ENCODE peak calls at places on chromosomes 3 and 15, in four cellular contexts. One of them, this sample, is unnamed.

GRCh38 chr3:29153811-29154210 is 127.1 kb upstream of the RBMS3 start:
- DNase-seq in HCT116: no peak
- DNase-seq in GM12878: peak
- DNase-seq in K562: no peak
- DNase-seq in this sample: no peak

GRCh38 chr3:71304261-71304646 is 279.3 kb downstream of the FOXP1 start:
- DNase-seq in HCT116: no peak
- DNase-seq in GM12878: no peak
- DNase-seq in K562: no peak
- DNase-seq in this sample: no peak

GRCh38 chr3:194773216-194773615 is 87.5 kb downstream of the FAM43A start:
- DNase-seq in HCT116: no peak
- DNase-seq in GM12878: no peak
- DNase-seq in K562: no peak
- DNase-seq in this sample: no peak

GRCh38 chr15:67967871-67968423 is 86.2 kb upstream of the PIAS1 start:
- DNase-seq in K562: peak
- DNase-seq in GM12878: no peak
- DNase-seq in HCT116: no peak
- DNase-seq in this sample: no peak

GRCh38 chr3:81643721-81644120 is 117.7 kb downstream of the GBE1 start:
- DNase-seq in HCT116: peak
- DNase-seq in K562: peak
- DNase-seq in GM12878: no peak
- DNase-seq in this sample: peak

GRCh38 chr3:42036483-42036823 is 54.7 kb upstream of the TRAK1 start:
- DNase-seq in HCT116: no peak
- DNase-seq in K562: peak
- DNase-seq in GM12878: no peak
- DNase-seq in this sample: peak

GRCh38 chr3:63141-63845 is 133.3 kb upstream of the CHL1 start:
- DNase-seq in GM12878: no peak
- DNase-seq in K562: no peak
- DNase-seq in HCT116: no peak
- DNase-seq in this sample: peak

GRCh38 chr3:86865506-86865905 is 125.4 kb downstream of the VGLL3 start:
- DNase-seq in K562: no peak
- DNase-seq in HCT116: no peak
- DNase-seq in GM12878: no peak
- DNase-seq in this sample: no peak

GRCh38 chr3:38029400-38030125 is at the start of gene PLCD1:
- DNase-seq in K562: no peak
- DNase-seq in HCT116: no peak
- DNase-seq in GM12878: no peak
- DNase-seq in this sample: peak

GRCh38 chr3:95356764-95357501 is 1294.1 kb downstream of the NSUN3 start:
- DNase-seq in HCT116: no peak
- DNase-seq in K562: no peak
- DNase-seq in GM12878: peak
- DNase-seq in this sample: no peak

GRCh38 chr3:190116551-190117067 is 4.1 kb downstream of the P3H2 start:
- DNase-seq in HCT116: no peak
- DNase-seq in GM12878: no peak
- DNase-seq in K562: no peak
- DNase-seq in this sample: no peak

GRCh38 chr3:181488536-181488935 is 223.2 kb upstream of the SOX2 start:
- DNase-seq in GM12878: no peak
- DNase-seq in K562: no peak
- DNase-seq in HCT116: no peak
- DNase-seq in this sample: no peak

GRCh38 chr3:63955036-63955650 is 43.0 kb upstream of the SCAANT1 start:
- DNase-seq in K562: no peak
- DNase-seq in GM12878: no peak
- DNase-seq in HCT116: no peak
- DNase-seq in this sample: no peak

GRCh38 chr15:76155742-76156141 is 96.0 kb downstream of the TMEM266 start:
- DNase-seq in GM12878: no peak
- DNase-seq in HCT116: no peak
- DNase-seq in K562: no peak
- DNase-seq in this sample: no peak

GRCh38 chr3:113254171-113254947 is 43.0 kb downstream of the BOC start:
- DNase-seq in HCT116: no peak
- DNase-seq in K562: no peak
- DNase-seq in GM12878: no peak
- DNase-seq in this sample: no peak

GRCh38 chr3:183959214-183959613 is 58.5 kb downstream of the ABCC5 start:
- DNase-seq in GM12878: no peak
- DNase-seq in HCT116: peak
- DNase-seq in K562: no peak
- DNase-seq in this sample: peak

GRCh38 chr3:19866751-19867347 is 67.2 kb downstream of the EFHB start:
- DNase-seq in HCT116: peak
- DNase-seq in GM12878: peak
- DNase-seq in K562: peak
- DNase-seq in this sample: peak

GRCh38 chr3:39294446-39295183 is 14.8 kb upstream of the CX3CR1 start:
- DNase-seq in HCT116: no peak
- DNase-seq in GM12878: no peak
- DNase-seq in K562: no peak
- DNase-seq in this sample: no peak

GRCh38 chr3:27746838-27747237 is 24.7 kb upstream of the EOMES start:
- DNase-seq in GM12878: no peak
- DNase-seq in HCT116: no peak
- DNase-seq in K562: no peak
- DNase-seq in this sample: no peak

GRCh38 chr15:67065531-67066005 is at the start of gene SMAD3:
- DNase-seq in GM12878: no peak
- DNase-seq in HCT116: peak
- DNase-seq in K562: peak
- DNase-seq in this sample: peak

GRCh38 chr3:69143605-69144004 is 21.2 kb upstream of the LMOD3 start:
- DNase-seq in HCT116: peak
- DNase-seq in K562: peak
- DNase-seq in GM12878: no peak
- DNase-seq in this sample: no peak

GRCh38 chr3:58027704-58028317 is 19.6 kb downstream of the FLNB start:
- DNase-seq in K562: no peak
- DNase-seq in HCT116: no peak
- DNase-seq in GM12878: no peak
- DNase-seq in this sample: no peak

GRCh38 chr3:58023536-58023935 is 15.3 kb downstream of the FLNB start:
- DNase-seq in K562: no peak
- DNase-seq in HCT116: no peak
- DNase-seq in GM12878: no peak
- DNase-seq in this sample: no peak

GRCh38 chr3:58025406-58025805 is 17.2 kb downstream of the FLNB start:
- DNase-seq in HCT116: no peak
- DNase-seq in K562: no peak
- DNase-seq in GM12878: no peak
- DNase-seq in this sample: no peak

GRCh38 chr3:58026598-58026997 is 18.4 kb downstream of the FLNB start:
- DNase-seq in HCT116: no peak
- DNase-seq in K562: no peak
- DNase-seq in GM12878: no peak
- DNase-seq in this sample: no peak

GRCh38 chr3:58025824-58026579 is 17.8 kb downstream of the FLNB start:
- DNase-seq in GM12878: no peak
- DNase-seq in HCT116: no peak
- DNase-seq in K562: no peak
- DNase-seq in this sample: peak
- TF ChIP-seq ZBTB33 in GM12878: no peak
- TF ChIP-seq ZBTB33 in HCT116: no peak
- TF ChIP-seq ZBTB33 in K562: no peak
- TF ChIP-seq ZBTB33 in this sample: no peak

GRCh38 chr15:82540984-82541431 is 751 bp upstream of the RPS17 start:
- DNase-seq in K562: peak
- DNase-seq in GM12878: no peak
- DNase-seq in HCT116: no peak
- DNase-seq in this sample: no peak
- TF ChIP-seq CEBPB in K562: no peak
- TF ChIP-seq CEBPB in GM12878: no peak
- TF ChIP-seq CEBPB in HCT116: no peak
- TF ChIP-seq CEBPB in this sample: no peak

GRCh38 chr3:50008931-50009330 is 69.0 kb downstream of the RBM6 start:
- DNase-seq in HCT116: no peak
- DNase-seq in GM12878: no peak
- DNase-seq in K562: no peak
- DNase-seq in this sample: no peak
- TF ChIP-seq ZBTB33 in HCT116: no peak
- TF ChIP-seq ZBTB33 in GM12878: no peak
- TF ChIP-seq ZBTB33 in K562: no peak
- TF ChIP-seq ZBTB33 in this sample: no peak

GRCh38 chr15:38651328-38652038 is 86.9 kb upstream of the RASGRP1 start:
- DNase-seq in HCT116: no peak
- DNase-seq in K562: peak
- DNase-seq in GM12878: no peak
- DNase-seq in this sample: no peak
- TF ChIP-seq CEBPB in HCT116: no peak
- TF ChIP-seq CEBPB in K562: no peak
- TF ChIP-seq CEBPB in GM12878: no peak
- TF ChIP-seq CEBPB in this sample: no peak

GRCh38 chr3:125058959-125059358 is 3.2 kb upstream of the HEG1 start:
- DNase-seq in HCT116: no peak
- DNase-seq in GM12878: no peak
- DNase-seq in K562: no peak
- DNase-seq in this sample: no peak

GRCh38 chr3:125058529-125058928 is 2.7 kb upstream of the HEG1 start:
- DNase-seq in GM12878: no peak
- DNase-seq in K562: no peak
- DNase-seq in HCT116: no peak
- DNase-seq in this sample: no peak

GRCh38 chr3:125061646-125062045 is 5.8 kb upstream of the HEG1 start:
- DNase-seq in K562: no peak
- DNase-seq in GM12878: no peak
- DNase-seq in HCT116: no peak
- DNase-seq in this sample: no peak

GRCh38 chr3:125061170-125061569 is 5.4 kb upstream of the HEG1 start:
- DNase-seq in K562: no peak
- DNase-seq in GM12878: no peak
- DNase-seq in HCT116: no peak
- DNase-seq in this sample: no peak

DNA sequence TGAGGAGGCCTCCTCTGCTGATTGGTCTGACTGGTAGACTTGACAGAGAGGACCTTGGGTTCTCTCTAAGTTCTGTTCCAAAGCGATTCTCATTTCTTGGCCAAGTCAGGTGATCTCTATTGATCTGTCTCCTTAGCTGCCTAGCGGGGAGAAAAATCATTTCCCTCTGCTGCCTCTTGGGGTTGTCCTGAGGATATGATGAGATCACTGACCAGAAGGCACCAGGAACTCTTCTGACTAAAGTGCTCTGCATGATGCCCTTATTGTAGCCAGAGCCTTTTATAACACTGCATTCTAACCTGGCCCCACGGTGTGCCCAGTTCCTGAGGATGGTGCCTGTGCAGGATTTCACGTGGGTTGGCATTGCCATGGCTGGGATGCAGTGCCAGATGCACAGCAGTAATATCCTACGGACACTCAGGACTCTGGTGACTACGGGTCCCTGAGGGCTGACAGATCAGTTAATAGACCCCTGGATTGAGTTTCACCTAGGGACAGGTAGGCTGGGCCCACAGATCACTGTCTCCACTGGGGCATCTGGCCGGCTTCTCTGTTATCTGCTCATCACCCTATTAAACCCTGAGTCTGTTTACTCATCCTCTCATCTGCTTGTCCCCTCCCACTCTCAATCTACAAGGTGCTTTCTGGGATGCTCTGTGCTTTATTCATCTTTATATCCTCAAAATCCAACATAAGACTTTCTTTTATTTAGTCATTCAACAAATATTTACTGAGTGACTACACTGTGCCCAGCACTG is 3.9 kb upstream of the HEG1 start:
- DNase-seq in HCT116: no peak
- DNase-seq in K562: no peak
- DNase-seq in GM12878: no peak
- DNase-seq in this sample: no peak
- TF ChIP-seq ZBTB33 in HCT116: no peak
- TF ChIP-seq ZBTB33 in K562: no peak
- TF ChIP-seq ZBTB33 in GM12878: no peak
- TF ChIP-seq ZBTB33 in this sample: no peak

GRCh38 chr3:160154033-160154432 is 71.2 kb upstream of the C3orf80 start:
- DNase-seq in GM12878: no peak
- DNase-seq in K562: no peak
- DNase-seq in HCT116: no peak
- DNase-seq in this sample: no peak

GRCh38 chr3:160150066-160150465 is 75.2 kb upstream of the C3orf80 start:
- DNase-seq in GM12878: no peak
- DNase-seq in K562: no peak
- DNase-seq in HCT116: no peak
- DNase-seq in this sample: no peak

GRCh38 chr3:160152638-160153037 is 72.6 kb upstream of the C3orf80 start:
- DNase-seq in GM12878: no peak
- DNase-seq in K562: no peak
- DNase-seq in HCT116: no peak
- DNase-seq in this sample: no peak

GRCh38 chr3:160150525-160150924 is 74.7 kb upstream of the C3orf80 start:
- DNase-seq in GM12878: no peak
- DNase-seq in K562: no peak
- DNase-seq in HCT116: no peak
- DNase-seq in this sample: no peak
- TF ChIP-seq CEBPB in GM12878: no peak
- TF ChIP-seq CEBPB in K562: no peak
- TF ChIP-seq CEBPB in HCT116: no peak
- TF ChIP-seq CEBPB in this sample: no peak

DNA sequence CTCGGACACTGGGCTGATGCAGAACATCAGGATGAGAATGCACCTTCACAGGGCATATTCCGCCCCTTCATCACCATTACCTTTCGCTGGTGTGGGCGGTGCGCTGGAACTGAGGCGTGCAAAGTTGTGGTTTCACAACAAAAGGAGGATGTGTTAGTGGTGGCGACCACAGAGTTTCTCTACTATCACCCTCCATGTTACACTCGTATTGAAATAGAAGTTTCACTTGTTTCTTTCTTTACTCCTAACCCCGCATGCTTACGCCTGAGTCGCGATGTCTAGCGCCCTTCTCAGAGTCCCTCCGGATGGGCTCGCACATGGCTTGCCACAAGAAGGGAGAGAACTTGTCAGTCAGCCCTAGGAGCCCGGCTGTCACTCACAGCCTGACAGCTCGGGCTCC is 148.7 kb downstream of the GABRB3 start:
- DNase-seq in GM12878: no peak
- DNase-seq in HCT116: no peak
- DNase-seq in K562: no peak
- DNase-seq in this sample: no peak
- TF ChIP-seq ZBTB33 in GM12878: no peak
- TF ChIP-seq ZBTB33 in HCT116: no peak
- TF ChIP-seq ZBTB33 in K562: no peak
- TF ChIP-seq ZBTB33 in this sample: no peak

DNA sequence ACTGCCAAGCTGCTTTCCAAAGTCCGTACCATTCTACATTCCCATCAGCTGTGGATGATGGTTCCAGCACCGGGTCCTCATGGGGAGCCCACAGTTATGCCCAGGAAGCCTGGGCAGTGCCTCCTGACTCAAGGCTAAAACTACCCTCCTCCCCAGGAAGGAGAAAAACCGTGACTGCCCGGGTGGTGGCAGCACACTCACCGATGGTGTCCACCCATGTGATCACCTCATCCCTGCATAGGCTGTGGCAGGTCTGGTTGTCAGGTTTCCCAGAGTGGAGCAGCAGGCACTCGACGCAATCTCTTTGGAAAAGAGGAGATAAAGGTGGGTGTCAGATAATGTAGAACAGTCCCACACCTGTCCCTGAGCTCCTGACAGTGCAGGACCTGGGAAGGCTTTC is 38.6 kb downstream of the UMPS start:
- DNase-seq in GM12878: no peak
- DNase-seq in K562: peak
- DNase-seq in HCT116: no peak
- DNase-seq in this sample: peak
- TF ChIP-seq CEBPB in GM12878: no peak
- TF ChIP-seq CEBPB in K562: no peak
- TF ChIP-seq CEBPB in HCT116: no peak
- TF ChIP-seq CEBPB in this sample: no peak